ENCODE peak calls at places on chromosome 21, in four cellular contexts. J is EH, F is mesendoderm, T is kidney epithelial cell. G is an unnamed sample.

GRCh38 chr21:46130721-46131720 is 24.4 kb downstream of the FTCD start:
- DNase-seq in J (no peak), F (no peak), T (no peak), G (no peak)

GRCh38 chr21:26522704-26523103 is 50.4 kb downstream of the CYYR1 start:
- DNase-seq in J (no peak), F (no peak), T (no peak), G (no peak)

GRCh38 chr21:35070436-35070835 is 21.3 kb upstream of the RUNX1 start:
- DNase-seq in J (no peak), F (no peak), T (no peak), G (no peak)

GRCh38 chr21:27570306-27570868 is 603.5 kb upstream of the ADAMTS5 start:
- DNase-seq in J (peak), F (no peak), T (peak), G (no peak)

GRCh38 chr21:29390778-29391177 is 92.1 kb downstream of the BACH1 start:
- DNase-seq in J (no peak), F (no peak), T (no peak), G (no peak)

GRCh38 chr21:31145271-31145801 is 107.1 kb upstream of the KRTAP19-8 start:
- DNase-seq in J (no peak), F (no peak), T (no peak), G (no peak)

GRCh38 chr21:15797577-15798363 is 68.0 kb downstream of the USP25 start:
- DNase-seq in J (no peak), F (peak), T (no peak), G (no peak)

GRCh38 chr21:41919666-41920398 is 34.0 kb downstream of the C2CD2 start:
- DNase-seq in J (no peak), F (no peak), T (no peak), G (no peak)

GRCh38 chr21:43596616-43597015 is 62.7 kb downstream of the HSF2BP start:
- DNase-seq in J (no peak), F (no peak), T (no peak), G (no peak)

GRCh38 chr21:34498623-34499022 is 13.4 kb downstream of the KCNE1 start:
- DNase-seq in J (no peak), F (no peak), T (no peak), G (no peak)

GRCh38 chr21:37367301-37367757 is 756 bp downstream of the DYRK1A start:
- DNase-seq in J (no peak), F (no peak), T (no peak), G (no peak)

GRCh38 chr21:34946385-34947121 is 102.5 kb downstream of the RUNX1 start:
- DNase-seq in J (no peak), F (peak), T (no peak), G (no peak)

GRCh38 chr21:45050786-45051489 is 23.4 kb upstream of the ADARB1 start:
- DNase-seq in J (peak), F (no peak), T (no peak), G (no peak)

GRCh38 chr21:38942617-38943245 is 137.0 kb downstream of the ETS2 start:
- DNase-seq in J (no peak), F (no peak), T (no peak), G (no peak)

GRCh38 chr21:42731264-42732032 is 78.0 kb downstream of the PDE9A start:
- DNase-seq in J (no peak), F (no peak), T (no peak), G (peak)

GRCh38 chr21:45613396-45613795 is 30.1 kb upstream of the PCBP3 start:
- DNase-seq in J (no peak), F (no peak), T (no peak), G (peak)

GRCh38 chr21:38219049-38219628 is 37.7 kb upstream of the KCNJ15 start:
- DNase-seq in J (peak), F (peak), T (no peak), G (peak)

GRCh38 chr21:33020558-33021100 is 5.1 kb upstream of the OLIG2 start:
- DNase-seq in J (no peak), F (no peak), T (no peak), G (peak)

GRCh38 chr21:26794597-26795397 is 50.4 kb downstream of the ADAMTS1 start:
- DNase-seq in J (peak), F (no peak), T (no peak), G (no peak)

GRCh38 chr21:45011911-45012660 is 62.3 kb upstream of the ADARB1 start:
- DNase-seq in J (peak), F (peak), T (peak), G (peak)

GRCh38 chr21:32101206-32101763 is 177.6 kb downstream of the MIS18A start:
- DNase-seq in J (no peak), F (no peak), T (no peak), G (no peak)

GRCh38 chr21:46100020-46100419 is 2.1 kb downstream of the COL6A2 start:
- DNase-seq in J (no peak), F (no peak), T (no peak), G (peak)

GRCh38 chr21:31630062-31630711 is 29.3 kb upstream of the SOD1 start:
- DNase-seq in J (peak), F (no peak), T (peak), G (peak)

GRCh38 chr21:41678016-41678935 is 88.6 kb downstream of the RIPK4 start:
- DNase-seq in J (peak), F (peak), T (peak), G (peak)

GRCh38 chr21:15164678-15165303 is 100.0 kb upstream of the NRIP1 start:
- DNase-seq in J (no peak), F (no peak), T (no peak), G (no peak)

GRCh38 chr21:20276954-20277353 is 721.3 kb upstream of the NCAM2 start:
- DNase-seq in J (no peak), F (no peak), T (no peak), G (no peak)

GRCh38 chr21:24861471-24861870 is 745.8 kb downstream of the MRPL39 start:
- DNase-seq in J (no peak), F (no peak), T (no peak), G (no peak)

GRCh38 chr21:42404534-42404933 is 832 bp downstream of the UBASH3A start:
- DNase-seq in J (no peak), F (no peak), T (no peak), G (no peak)

GRCh38 chr21:29710498-29710897 is 229.3 kb downstream of the GRIK1 start:
- DNase-seq in J (no peak), F (no peak), T (no peak), G (no peak)

GRCh38 chr21:36849461-36849860 is 117.0 kb downstream of the HLCS start:
- DNase-seq in J (no peak), F (no peak), T (no peak), G (no peak)

GRCh38 chr21:20661745-20662470 is 336.3 kb upstream of the NCAM2 start:
- DNase-seq in J (no peak), F (peak), T (no peak), G (no peak)

GRCh38 chr21:38177919-38178652 is 78.7 kb upstream of the KCNJ15 start:
- DNase-seq in J (no peak), F (no peak), T (no peak), G (no peak)

GRCh38 chr21:37763298-37763697 is 153.0 kb downstream of the KCNJ6 start:
- DNase-seq in J (no peak), F (no peak), T (no peak), G (no peak)

GRCh38 chr21:39004776-39005605 is 178.3 kb downstream of the PSMG1 start:
- DNase-seq in J (peak), F (no peak), T (no peak), G (no peak)

GRCh38 chr21:15894596-15894995 is 164.8 kb downstream of the USP25 start:
- DNase-seq in J (peak), F (no peak), T (no peak), G (no peak)

GRCh38 chr21:46099476-46099875 is 1.6 kb downstream of the COL6A2 start:
- DNase-seq in J (peak), F (peak), T (no peak), G (peak)

GRCh38 chr21:33019885-33020557 is 5.7 kb upstream of the OLIG2 start:
- DNase-seq in J (no peak), F (no peak), T (no peak), G (peak)

GRCh38 chr21:40053007-40053406 is 185.8 kb downstream of the PCP4 start:
- DNase-seq in J (peak), F (no peak), T (no peak), G (no peak)

GRCh38 chr21:34698270-34699015 is 29.6 kb downstream of the CLIC6 start:
- DNase-seq in J (peak), F (peak), T (no peak), G (peak)

G was measured in islet precursor cell.